ENCODE peak calls at places on chromosomes 5 and 9, in nine cellular contexts. P, X, M, Z, B, L, W, S and H are unnamed samples.

GRCh38 chr5:68689010-68689409 is 404.8 kb upstream of the SLC30A5 start:
- DNase-seq in P (no peak), X (no peak), M (no peak), Z (no peak), B (no peak), L (no peak), W (no peak), S (no peak), H (no peak)

GRCh38 chr5:115457574-115457973 is 87.0 kb downstream of the FEM1C start:
- DNase-seq in P (no peak), X (no peak), M (no peak), Z (no peak), B (no peak), L (no peak), W (no peak), S (no peak), H (no peak)

GRCh38 chr9:97980918-97981827 is 2.0 kb upstream of the ANP32B start:
- DNase-seq in P (no peak), X (no peak), M (peak; percentile 80), Z (peak; percentile 51), B (no peak), L (no peak), W (no peak), S (peak; percentile 72), H (no peak)

GRCh38 chr5:5752844-5753243 is 330.4 kb downstream of the ICE1 start:
- DNase-seq in P (no peak), X (no peak), M (no peak), Z (no peak), B (no peak), L (no peak), W (no peak), S (no peak), H (no peak)

GRCh38 chr9:110919609-110920008 is 118.7 kb downstream of the LPAR1 start:
- DNase-seq in P (peak; percentile 94), X (peak; percentile 84), M (no peak), Z (no peak), B (no peak), L (no peak), W (peak; percentile 80), S (no peak), H (no peak)

GRCh38 chr5:25573691-25574090 is 928.9 kb upstream of the CDH10 start:
- DNase-seq in P (no peak), X (no peak), M (no peak), Z (no peak), B (no peak), L (no peak), W (no peak), S (no peak), H (no peak)

GRCh38 chr9:82988488-82988887 is 74.5 kb downstream of the RASEF start:
- DNase-seq in P (no peak), X (no peak), M (no peak), Z (no peak), B (no peak), L (no peak), W (no peak), S (no peak), H (no peak)

GRCh38 chr9:116000748-116001329 is 152.8 kb upstream of the PAPPA start:
- DNase-seq in P (no peak), X (no peak), M (no peak), Z (no peak), B (no peak), L (no peak), W (no peak), S (peak; percentile 32), H (no peak)

GRCh38 chr5:96203761-96204160 is 229.3 kb downstream of the PCSK1 start:
- DNase-seq in P (peak; percentile 31), X (no peak), M (no peak), Z (no peak), B (no peak), L (no peak), W (no peak), S (no peak), H (no peak)

GRCh38 chr5:29462261-29462660 is 1731.2 kb upstream of the CDH6 start:
- DNase-seq in P (no peak), X (no peak), M (no peak), Z (no peak), B (no peak), L (no peak), W (no peak), S (no peak), H (no peak)

GRCh38 chr9:130728721-130729120 is 35.1 kb downstream of the EXOSC2 start:
- DNase-seq in P (peak; percentile 42), X (peak; percentile 61), M (no peak), Z (no peak), B (no peak), L (no peak), W (no peak), S (no peak), H (peak; percentile 41)

GRCh38 chr5:180472269-180472668 is 21.9 kb upstream of the CNOT6 start:
- DNase-seq in P (no peak), X (no peak), M (no peak), Z (no peak), B (no peak), L (no peak), W (no peak), S (no peak), H (no peak)

GRCh38 chr9:78857371-78858225 is 560.7 kb downstream of the PSAT1 start:
- DNase-seq in P (no peak), X (no peak), M (no peak), Z (no peak), B (no peak), L (no peak), W (no peak), S (no peak), H (no peak)

GRCh38 chr5:135065306-135066265 is 31.6 kb upstream of the PITX1 start:
- DNase-seq in P (no peak), X (no peak), M (peak; percentile 30), Z (no peak), B (no peak), L (no peak), W (no peak), S (no peak), H (no peak)

GRCh38 chr9:103444157-103444556 is 449.0 kb downstream of the CYLC2 start:
- DNase-seq in P (no peak), X (peak; percentile 1), M (no peak), Z (no peak), B (no peak), L (no peak), W (no peak), S (no peak), H (no peak)

GRCh38 chr5:12704955-12705354 is 800.7 kb upstream of the CTNND2 start:
- DNase-seq in P (no peak), X (no peak), M (no peak), Z (no peak), B (no peak), L (no peak), W (no peak), S (no peak), H (no peak)
- TF ChIP-seq CTCF in P (no peak), X (no peak), M (no peak), Z (no peak), B (no peak), L (no peak), W (no peak), S (no peak), H (peak; percentile 39)

GRCh38 chr5:43075319-43076293 is 35.5 kb upstream of the ANXA2R start:
- DNase-seq in P (no peak), X (peak; percentile 67), M (peak; percentile 84), Z (peak; percentile 50), B (no peak), L (no peak), W (peak; percentile 82), S (no peak), H (no peak)
- H3K4me3 ChIP-seq in P (no peak overlapping the region), X (no peak overlapping the region), M (peak overlapping the region; percentile 25), Z (no peak overlapping the region), B (no peak overlapping the region), L (no peak overlapping the region), W (no peak overlapping the region), S (no peak overlapping the region), H (no peak overlapping the region)

GRCh38 chr5:1510631-1511030 is 13.1 kb downstream of the LPCAT1 start:
- DNase-seq in P (no peak), X (no peak), M (peak; percentile 26), Z (peak; percentile 15), B (no peak), L (peak; percentile 0), W (no peak), S (no peak), H (no peak)

GRCh38 chr5:1513326-1514026 is 10.3 kb downstream of the LPCAT1 start:
- DNase-seq in P (no peak), X (no peak), M (peak; percentile 30), Z (peak; percentile 4), B (no peak), L (peak; percentile 0), W (no peak), S (no peak), H (no peak)

GRCh38 chr5:1511037-1511436 is 12.7 kb downstream of the LPCAT1 start:
- DNase-seq in P (no peak), X (no peak), M (peak; percentile 42), Z (peak; percentile 12), B (no peak), L (peak; percentile 2), W (no peak), S (no peak), H (no peak)

GRCh38 chr5:1512541-1513291 is 11.0 kb downstream of the LPCAT1 start:
- DNase-seq in P (no peak), X (no peak), M (peak; percentile 44), Z (peak; percentile 11), B (no peak), L (peak; percentile 4), W (no peak), S (no peak), H (no peak)

GRCh38 chr5:1511651-1512540 is 11.9 kb downstream of the LPCAT1 start:
- DNase-seq in P (peak; percentile 86), X (peak; percentile 25), M (peak; percentile 40), Z (peak; percentile 36), B (no peak), L (peak; percentile 5), W (no peak), S (no peak), H (no peak)
- TF ChIP-seq CTCF in P (peak; percentile 29), X (peak; percentile 19), M (no peak), Z (no peak), B (no peak), L (no peak), W (peak; percentile 54), S (peak; percentile 57), H (peak; percentile 16)

GRCh38 chr9:128203024-128203841 is at the start of gene DNM1:
- DNase-seq in P (no peak), X (peak; percentile 72), M (peak; percentile 80), Z (peak; percentile 52), B (peak; percentile 54), L (peak; percentile 73), W (no peak), S (no peak), H (no peak)

GRCh38 chr9:128201441-128202369 is 1.5 kb upstream of the DNM1 start:
- DNase-seq in P (no peak), X (no peak), M (no peak), Z (no peak), B (no peak), L (no peak), W (peak; percentile 72), S (peak; percentile 32), H (peak; percentile 74)

GRCh38 chr9:128203842-128204551 is 818 bp downstream of the DNM1 start:
- DNase-seq in P (no peak), X (peak; percentile 33), M (no peak), Z (no peak), B (peak; percentile 57), L (peak; percentile 20), W (no peak), S (no peak), H (no peak)

GRCh38 chr9:128204858-128205257 is 1.7 kb downstream of the DNM1 start:
- DNase-seq in P (no peak), X (no peak), M (no peak), Z (no peak), B (no peak), L (no peak), W (no peak), S (no peak), H (no peak)

GRCh38 chr9:128202648-128203023 is 543 bp upstream of the DNM1 start:
- DNase-seq in P (no peak), X (no peak), M (no peak), Z (no peak), B (no peak), L (no peak), W (no peak), S (no peak), H (no peak)
- H3K4me3 ChIP-seq in P (peak overlapping the region; percentile 45), X (no peak overlapping the region), M (peak overlapping the region; percentile 73), Z (peak overlapping the region; percentile 57), B (no peak overlapping the region), L (peak overlapping the region; percentile 66), W (no peak overlapping the region), S (peak overlapping the region; percentile 9), H (no peak overlapping the region)